ENCODE peak calls at places on chromosomes 1 and 21, in four cellular contexts. G is M059J, N is mesothelial cell of epicardium, R is epithelial cell of esophagus. P is an unnamed sample.

GRCh38 chr1:21278208-21278861 is 11.9 kb downstream of the ECE1 start:
- DNase-seq in G (no peak), N (no peak), R (no peak), P (no peak)

GRCh38 chr1:225766967-225767413 is 10.6 kb upstream of the SRP9 start:
- DNase-seq in G (peak), N (no peak), R (peak), P (peak)

GRCh38 chr1:183841950-183842816 is 37.3 kb downstream of the RGL1 start:
- DNase-seq in G (peak), N (no peak), R (peak), P (peak)

GRCh38 chr1:230365723-230366307 is 60.3 kb downstream of the PGBD5 start:
- DNase-seq in G (no peak), N (no peak), R (no peak), P (no peak)

GRCh38 chr1:64453695-64454094 is 16.2 kb upstream of the CACHD1 start:
- DNase-seq in G (no peak), N (no peak), R (no peak), P (no peak)

GRCh38 chr1:173195596-173196088 is 11.5 kb downstream of the TNFSF4 start:
- DNase-seq in G (peak), N (no peak), R (no peak), P (no peak)

GRCh38 chr1:53620620-53620957 is 118.4 kb downstream of the GLIS1 start:
- DNase-seq in G (no peak), N (no peak), R (no peak), P (no peak)

GRCh38 chr1:30879126-30879786 is 29.3 kb downstream of the SDC3 start:
- DNase-seq in G (peak), N (no peak), R (peak), P (peak)

GRCh38 chr21:45209685-45210284 is 77.9 kb downstream of the POFUT2 start:
- DNase-seq in G (no peak), N (no peak), R (no peak), P (no peak)

GRCh38 chr1:204203206-204203767 is 7.0 kb upstream of the KISS1 start:
- DNase-seq in G (peak), N (no peak), R (no peak), P (peak)

GRCh38 chr1:228314658-228315483 is 91.8 kb downstream of the TRIM11 start:
- DNase-seq in G (no peak), N (peak), R (no peak), P (no peak)

GRCh38 chr1:157784801-157785200 is 7.9 kb upstream of the FCRL2 start:
- DNase-seq in G (no peak), N (no peak), R (no peak), P (no peak)

GRCh38 chr1:61585714-61586113 is 139.2 kb downstream of the TM2D1 start:
- DNase-seq in G (peak), N (no peak), R (peak), P (peak)

GRCh38 chr1:182035097-182035770 is 26.3 kb downstream of the ZNF648 start:
- DNase-seq in G (no peak), N (no peak), R (no peak), P (no peak)

GRCh38 chr1:177227978-177228720 is 57.4 kb downstream of the BRINP2 start:
- DNase-seq in G (no peak), N (no peak), R (no peak), P (no peak)

GRCh38 chr1:54464477-54465146 is 58.4 kb upstream of the SSBP3 start:
- DNase-seq in G (peak), N (no peak), R (no peak), P (no peak)

GRCh38 chr1:40834968-40835545 is 27.1 kb downstream of the CITED4 start:
- DNase-seq in G (peak), N (no peak), R (peak), P (no peak)

GRCh38 chr1:99619583-99619982 is 26.3 kb upstream of the PALMD start:
- DNase-seq in G (no peak), N (no peak), R (peak), P (no peak)

GRCh38 chr1:37606481-37607263 is 10.9 kb upstream of the GNL2 start:
- DNase-seq in G (no peak), N (no peak), R (no peak), P (no peak)

GRCh38 chr1:218674280-218674773 is 329.2 kb downstream of the TGFB2 start:
- DNase-seq in G (peak), N (peak), R (peak), P (peak)

GRCh38 chr1:1238702-1239178 is 6.7 kb downstream of the B3GALT6 start:
- DNase-seq in G (no peak), N (no peak), R (no peak), P (no peak)

GRCh38 chr21:35525443-35525842 is 476.3 kb upstream of the RUNX1 start:
- DNase-seq in G (peak), N (no peak), R (peak), P (peak)

GRCh38 chr1:156747737-156748669 is 3.5 kb downstream of the HDGF start:
- DNase-seq in G (no peak), N (no peak), R (peak), P (no peak)

GRCh38 chr1:94068096-94068830 is 52.7 kb downstream of the ABCA4 start:
- DNase-seq in G (peak), N (no peak), R (peak), P (peak)

GRCh38 chr1:157715736-157716135 is 15.2 kb upstream of the FCRL3 start:
- DNase-seq in G (no peak), N (no peak), R (no peak), P (no peak)

GRCh38 chr1:226946841-226947240 is 6.7 kb downstream of the COQ8A start:
- DNase-seq in G (no peak), N (no peak), R (no peak), P (peak)

GRCh38 chr1:215710340-215710971 is 143.4 kb downstream of the KCTD3 start:
- DNase-seq in G (peak), N (no peak), R (peak), P (peak)

GRCh38 chr1:35085421-35085820 is 6.2 kb downstream of the ZMYM1 start:
- DNase-seq in G (peak), N (no peak), R (peak), P (no peak)

GRCh38 chr1:11930571-11931445 is 3.7 kb upstream of the PLOD1 start:
- DNase-seq in G (peak), N (no peak), R (peak), P (no peak)

GRCh38 chr1:234214129-234214910 is 158.9 kb upstream of the COA6 start:
- DNase-seq in G (peak), N (no peak), R (peak), P (peak)

GRCh38 chr1:240033406-240033805 is 58.3 kb upstream of the FMN2 start:
- DNase-seq in G (no peak), N (no peak), R (no peak), P (no peak)

GRCh38 chr1:54114001-54114400 is 38.8 kb downstream of the CDCP2 start:
- DNase-seq in G (no peak), N (no peak), R (no peak), P (no peak)

P was measured in PC-3.